ENCODE peak calls at places on chromosomes 4 and X, in six cellular contexts. One of them, this sample, is unnamed.
A peak's percentile ranks its signal among the peaks of the same experiment; 100 is the strongest.

GRCh38 chrX:11750051-11750450 is 8.0 kb upstream of the MSL3 start:
- DNase-seq in lower lobe of right lung: no peak
- DNase-seq in MM.1S: no peak
- DNase-seq in AG04449: no peak
- DNase-seq in epithelial cell of esophagus: peak; percentile 77
- DNase-seq in A549: no peak
- DNase-seq in this sample: no peak

GRCh38 chr4:182593864-182594263 is 323.3 kb downstream of the DCTD start:
- DNase-seq in lower lobe of right lung: no peak
- DNase-seq in MM.1S: no peak
- DNase-seq in AG04449: no peak
- DNase-seq in epithelial cell of esophagus: no peak
- DNase-seq in A549: no peak
- DNase-seq in this sample: no peak

GRCh38 chr4:24763631-24764302 is 31.6 kb upstream of the SOD3 start:
- DNase-seq in lower lobe of right lung: no peak
- DNase-seq in MM.1S: no peak
- DNase-seq in AG04449: no peak
- DNase-seq in epithelial cell of esophagus: peak; percentile 98
- DNase-seq in A549: no peak
- DNase-seq in this sample: no peak

GRCh38 chrX:20372533-20372932 is 105.8 kb upstream of the RPS6KA3 start:
- DNase-seq in lower lobe of right lung: no peak
- DNase-seq in MM.1S: no peak
- DNase-seq in AG04449: no peak
- DNase-seq in epithelial cell of esophagus: peak; percentile 69
- DNase-seq in A549: no peak
- DNase-seq in this sample: no peak

GRCh38 chr4:66465111-66465510 is 794.8 kb upstream of the EPHA5 start:
- DNase-seq in lower lobe of right lung: no peak
- DNase-seq in MM.1S: no peak
- DNase-seq in AG04449: no peak
- DNase-seq in epithelial cell of esophagus: peak; percentile 50
- DNase-seq in A549: no peak
- DNase-seq in this sample: no peak

GRCh38 chr4:76969493-76969892 is 19.9 kb downstream of the SEPTIN11 start:
- DNase-seq in lower lobe of right lung: no peak
- DNase-seq in MM.1S: no peak
- DNase-seq in AG04449: no peak
- DNase-seq in epithelial cell of esophagus: no peak
- DNase-seq in A549: no peak
- DNase-seq in this sample: no peak

GRCh38 chr4:172868271-172868670 is 300.3 kb upstream of the GALNT7 start:
- DNase-seq in lower lobe of right lung: no peak
- DNase-seq in MM.1S: no peak
- DNase-seq in AG04449: no peak
- DNase-seq in epithelial cell of esophagus: no peak
- DNase-seq in A549: no peak
- DNase-seq in this sample: no peak

GRCh38 chr4:170007113-170007512 is 19.1 kb downstream of the MFAP3L start:
- DNase-seq in lower lobe of right lung: no peak
- DNase-seq in MM.1S: peak; percentile 88
- DNase-seq in AG04449: no peak
- DNase-seq in epithelial cell of esophagus: no peak
- DNase-seq in A549: no peak
- DNase-seq in this sample: no peak

GRCh38 chr4:155676430-155676825 is 9.8 kb downstream of the GUCY1A1 start:
- DNase-seq in lower lobe of right lung: no peak
- DNase-seq in MM.1S: no peak
- DNase-seq in AG04449: no peak
- DNase-seq in epithelial cell of esophagus: peak; percentile 18
- DNase-seq in A549: no peak
- DNase-seq in this sample: no peak

GRCh38 chr4:76738081-76738931 is 159.6 kb downstream of the SOWAHB start:
- DNase-seq in lower lobe of right lung: no peak
- DNase-seq in MM.1S: no peak
- DNase-seq in AG04449: peak; percentile 85
- DNase-seq in epithelial cell of esophagus: peak; percentile 37
- DNase-seq in A549: no peak
- DNase-seq in this sample: no peak

GRCh38 chr4:183330841-183331240 is 8.6 kb upstream of the CLDN24 start:
- DNase-seq in lower lobe of right lung: no peak
- DNase-seq in MM.1S: no peak
- DNase-seq in AG04449: no peak
- DNase-seq in epithelial cell of esophagus: no peak
- DNase-seq in A549: no peak
- DNase-seq in this sample: no peak

GRCh38 chrX:115562492-115562872 is 1.5 kb downstream of the PLS3 start:
- DNase-seq in lower lobe of right lung: no peak
- DNase-seq in MM.1S: no peak
- DNase-seq in AG04449: no peak
- DNase-seq in epithelial cell of esophagus: no peak
- DNase-seq in A549: peak; percentile 19
- DNase-seq in this sample: no peak

GRCh38 chr4:139666735-139667266 is 1.2 kb downstream of the MGST2 start:
- DNase-seq in lower lobe of right lung: peak; percentile 61
- DNase-seq in MM.1S: no peak
- DNase-seq in AG04449: no peak
- DNase-seq in epithelial cell of esophagus: peak; percentile 76
- DNase-seq in A549: no peak
- DNase-seq in this sample: no peak

GRCh38 chrX:53073115-53073581 is 9.0 kb upstream of the TSPYL2 start:
- DNase-seq in lower lobe of right lung: no peak
- DNase-seq in MM.1S: no peak
- DNase-seq in AG04449: no peak
- DNase-seq in epithelial cell of esophagus: no peak
- DNase-seq in A549: no peak
- DNase-seq in this sample: no peak

GRCh38 chrX:111645607-111646006 is 35.4 kb upstream of the ALG13 start:
- DNase-seq in lower lobe of right lung: no peak
- DNase-seq in MM.1S: no peak
- DNase-seq in AG04449: no peak
- DNase-seq in epithelial cell of esophagus: no peak
- DNase-seq in A549: no peak
- DNase-seq in this sample: no peak

GRCh38 chr4:38601244-38601915 is 62.6 kb upstream of the KLF3 start:
- DNase-seq in lower lobe of right lung: no peak
- DNase-seq in MM.1S: no peak
- DNase-seq in AG04449: no peak
- DNase-seq in epithelial cell of esophagus: peak; percentile 77
- DNase-seq in A549: no peak
- DNase-seq in this sample: no peak

GRCh38 chr4:184369871-184370270 is 104.5 kb downstream of the IRF2 start:
- DNase-seq in lower lobe of right lung: no peak
- DNase-seq in MM.1S: peak; percentile 80
- DNase-seq in AG04449: no peak
- DNase-seq in epithelial cell of esophagus: no peak
- DNase-seq in A549: no peak
- DNase-seq in this sample: no peak

GRCh38 chr4:151553874-151554273 is 144.9 kb downstream of the FHIP1A start:
- DNase-seq in lower lobe of right lung: no peak
- DNase-seq in MM.1S: no peak
- DNase-seq in AG04449: no peak
- DNase-seq in epithelial cell of esophagus: no peak
- DNase-seq in A549: no peak
- DNase-seq in this sample: no peak

GRCh38 chr4:40192286-40193017 is 4.4 kb upstream of the RHOH start:
- DNase-seq in lower lobe of right lung: no peak
- DNase-seq in MM.1S: peak; percentile 59
- DNase-seq in AG04449: no peak
- DNase-seq in epithelial cell of esophagus: peak; percentile 23
- DNase-seq in A549: no peak
- DNase-seq in this sample: no peak

GRCh38 chr4:8688041-8688907 is 95.7 kb downstream of the CPZ start:
- DNase-seq in lower lobe of right lung: peak; percentile 24
- DNase-seq in MM.1S: peak; percentile 31
- DNase-seq in AG04449: no peak
- DNase-seq in epithelial cell of esophagus: no peak
- DNase-seq in A549: peak; percentile 48
- DNase-seq in this sample: no peak

GRCh38 chr4:8261851-8262535 is 7.6 kb upstream of the HTRA3 start:
- DNase-seq in lower lobe of right lung: no peak
- DNase-seq in MM.1S: no peak
- DNase-seq in AG04449: no peak
- DNase-seq in epithelial cell of esophagus: no peak
- DNase-seq in A549: no peak
- DNase-seq in this sample: no peak

GRCh38 chrX:143472334-143472938 is 44.8 kb downstream of the SPANXN3 start:
- DNase-seq in lower lobe of right lung: no peak
- DNase-seq in MM.1S: no peak
- DNase-seq in AG04449: no peak
- DNase-seq in epithelial cell of esophagus: no peak
- DNase-seq in A549: no peak
- DNase-seq in this sample: no peak

GRCh38 chr4:5780831-5781480 is 70.0 kb downstream of the EVC start:
- DNase-seq in lower lobe of right lung: no peak
- DNase-seq in MM.1S: no peak
- DNase-seq in AG04449: peak; percentile 80
- DNase-seq in epithelial cell of esophagus: peak; percentile 70
- DNase-seq in A549: no peak
- DNase-seq in this sample: no peak

GRCh38 chr4:55118397-55118796 is 7.0 kb downstream of the KDR start:
- DNase-seq in lower lobe of right lung: no peak
- DNase-seq in MM.1S: no peak
- DNase-seq in AG04449: no peak
- DNase-seq in epithelial cell of esophagus: no peak
- DNase-seq in A549: no peak
- DNase-seq in this sample: no peak
- H3K4me3 ChIP-seq in lower lobe of right lung: no peak overlapping the region
- H3K4me3 ChIP-seq in MM.1S: no peak overlapping the region
- H3K4me3 ChIP-seq in AG04449: no peak overlapping the region
- H3K4me3 ChIP-seq in epithelial cell of esophagus: no peak overlapping the region
- H3K4me3 ChIP-seq in A549: no peak overlapping the region
- H3K4me3 ChIP-seq in this sample: no peak overlapping the region

GRCh38 chrX:105876658-105877057 is 54.3 kb downstream of the NRK start:
- DNase-seq in lower lobe of right lung: no peak
- DNase-seq in MM.1S: peak; percentile 49
- DNase-seq in AG04449: no peak
- DNase-seq in epithelial cell of esophagus: peak; percentile 39
- DNase-seq in A549: no peak
- DNase-seq in this sample: no peak
- TF ChIP-seq CTCF in lower lobe of right lung: no peak
- TF ChIP-seq CTCF in MM.1S: peak; percentile 45
- TF ChIP-seq CTCF in AG04449: peak; percentile 15
- TF ChIP-seq CTCF in epithelial cell of esophagus: peak; percentile 45
- TF ChIP-seq CTCF in A549: peak; percentile 23
- TF ChIP-seq CTCF in this sample: peak; percentile 15

GRCh38 chr4:128553665-128554515 is 255.6 kb upstream of the JADE1 start:
- DNase-seq in lower lobe of right lung: no peak
- DNase-seq in MM.1S: peak; percentile 54
- DNase-seq in AG04449: no peak
- DNase-seq in epithelial cell of esophagus: no peak
- DNase-seq in A549: no peak
- DNase-seq in this sample: no peak
- H3K4me3 ChIP-seq in lower lobe of right lung: peak overlapping the region; percentile 63
- H3K4me3 ChIP-seq in MM.1S: peak overlapping the region; percentile 75
- H3K4me3 ChIP-seq in AG04449: peak overlapping the region; percentile 65
- H3K4me3 ChIP-seq in epithelial cell of esophagus: peak overlapping the region; percentile 44
- H3K4me3 ChIP-seq in A549: peak overlapping the region; percentile 28
- H3K4me3 ChIP-seq in this sample: no peak overlapping the region

DNA sequence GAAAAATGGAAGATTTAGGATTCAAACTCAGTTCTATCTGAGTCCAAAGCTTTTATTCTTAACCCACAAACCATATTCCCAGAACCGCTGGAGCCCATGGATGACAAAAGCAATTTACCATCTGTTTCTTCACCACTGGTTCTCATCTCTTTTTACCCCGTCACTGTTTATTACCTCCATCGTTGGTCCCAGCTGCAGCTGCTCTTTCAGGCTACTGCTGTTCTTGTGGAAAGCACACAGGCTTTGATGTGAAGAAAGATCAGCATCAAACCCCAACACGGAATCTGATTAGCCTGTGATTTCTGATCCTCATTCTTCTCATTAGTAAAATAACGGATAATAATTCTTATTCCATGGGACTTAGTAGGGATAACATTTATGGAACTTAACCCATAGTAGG is 9.5 kb downstream of the FBXO8 start:
- DNase-seq in lower lobe of right lung: no peak
- DNase-seq in MM.1S: no peak
- DNase-seq in AG04449: no peak
- DNase-seq in epithelial cell of esophagus: no peak
- DNase-seq in A549: no peak
- DNase-seq in this sample: no peak
- TF ChIP-seq CTCF in lower lobe of right lung: no peak
- TF ChIP-seq CTCF in MM.1S: no peak
- TF ChIP-seq CTCF in AG04449: no peak
- TF ChIP-seq CTCF in epithelial cell of esophagus: no peak
- TF ChIP-seq CTCF in A549: no peak
- TF ChIP-seq CTCF in this sample: no peak

DNA sequence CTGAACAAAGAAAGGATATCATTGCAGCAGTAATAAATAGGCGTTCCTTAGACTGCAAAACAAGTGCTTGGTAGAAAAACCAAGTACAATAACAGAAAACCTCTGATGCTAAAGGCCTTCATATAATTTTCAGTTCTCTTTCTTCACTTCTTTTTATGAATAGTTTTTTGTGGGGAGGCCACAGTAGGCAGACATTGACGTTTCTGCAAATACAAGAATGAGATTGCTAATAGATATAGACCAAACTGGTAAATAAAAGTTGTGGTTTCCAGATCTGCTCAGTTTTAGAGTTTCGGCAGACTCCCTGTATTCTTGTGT is 57.0 kb upstream of the RAP1GDS1 start:
- DNase-seq in lower lobe of right lung: no peak
- DNase-seq in MM.1S: no peak
- DNase-seq in AG04449: no peak
- DNase-seq in epithelial cell of esophagus: no peak
- DNase-seq in A549: no peak
- DNase-seq in this sample: peak; percentile 19
- H3K4me3 ChIP-seq in lower lobe of right lung: no peak overlapping the region
- H3K4me3 ChIP-seq in MM.1S: no peak overlapping the region
- H3K4me3 ChIP-seq in AG04449: no peak overlapping the region
- H3K4me3 ChIP-seq in epithelial cell of esophagus: no peak overlapping the region
- H3K4me3 ChIP-seq in A549: no peak overlapping the region
- H3K4me3 ChIP-seq in this sample: no peak overlapping the region

DNA sequence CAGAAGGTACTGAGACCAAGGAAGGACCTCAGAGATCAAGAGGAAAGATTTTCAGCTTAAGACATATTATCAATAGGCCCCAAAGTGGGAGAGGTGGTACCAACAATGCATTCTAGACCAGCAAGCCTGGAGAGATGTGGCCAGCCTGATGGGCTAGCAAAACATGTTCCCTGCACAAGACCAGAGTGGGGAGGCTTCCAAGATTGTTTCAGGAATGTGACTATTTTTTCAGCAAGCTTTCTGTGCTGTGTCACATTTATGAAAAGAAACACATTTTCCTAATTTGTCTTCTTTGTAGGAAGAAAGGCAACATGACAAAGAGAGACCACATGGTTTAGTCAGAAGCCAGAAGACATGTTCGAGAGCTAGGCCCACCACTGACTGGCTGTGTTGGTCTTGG is 256.2 kb upstream of the SFRP2 start:
- DNase-seq in lower lobe of right lung: no peak
- DNase-seq in MM.1S: no peak
- DNase-seq in AG04449: no peak
- DNase-seq in epithelial cell of esophagus: no peak
- DNase-seq in A549: no peak
- DNase-seq in this sample: no peak
- TF ChIP-seq CTCF in lower lobe of right lung: no peak
- TF ChIP-seq CTCF in MM.1S: no peak
- TF ChIP-seq CTCF in AG04449: no peak
- TF ChIP-seq CTCF in epithelial cell of esophagus: no peak
- TF ChIP-seq CTCF in A549: no peak
- TF ChIP-seq CTCF in this sample: no peak

This sample was measured in GM12864.